ENCODE peak calls at places on chromosomes 1 and 21, in seven cellular contexts. One of them, this sample, is unnamed.

GRCh38 chr21:25370311-25370744 is 237.0 kb downstream of the MRPL39 start:
- DNase-seq in thoracic aorta: no peak
- DNase-seq in keratinocyte: peak; percentile 40
- DNase-seq in tibial artery: no peak
- DNase-seq in lower lobe of right lung: no peak
- DNase-seq in dorsolateral prefrontal cortex: no peak
- DNase-seq in astrocyte: peak; percentile 99
- DNase-seq in this sample: peak; percentile 92

GRCh38 chr1:232950919-232951579 is 638 bp downstream of the NTPCR start:
- DNase-seq in thoracic aorta: no peak
- DNase-seq in keratinocyte: no peak
- DNase-seq in tibial artery: no peak
- DNase-seq in lower lobe of right lung: no peak
- DNase-seq in dorsolateral prefrontal cortex: peak; percentile 14
- DNase-seq in astrocyte: peak; percentile 60
- DNase-seq in this sample: peak; percentile 24

GRCh38 chr1:231393668-231394067 is 28.4 kb downstream of the EGLN1 start:
- DNase-seq in thoracic aorta: no peak
- DNase-seq in keratinocyte: no peak
- DNase-seq in tibial artery: no peak
- DNase-seq in lower lobe of right lung: no peak
- DNase-seq in dorsolateral prefrontal cortex: no peak
- DNase-seq in astrocyte: no peak
- DNase-seq in this sample: peak; percentile 49

GRCh38 chr1:172745014-172745413 is 86.1 kb downstream of the FASLG start:
- DNase-seq in thoracic aorta: no peak
- DNase-seq in keratinocyte: no peak
- DNase-seq in tibial artery: no peak
- DNase-seq in lower lobe of right lung: no peak
- DNase-seq in dorsolateral prefrontal cortex: no peak
- DNase-seq in astrocyte: peak; percentile 78
- DNase-seq in this sample: peak; percentile 90

GRCh38 chr1:193408782-193409293 is 222.4 kb upstream of the B3GALT2 start:
- DNase-seq in thoracic aorta: peak; percentile 21
- DNase-seq in keratinocyte: peak; percentile 21
- DNase-seq in tibial artery: peak; percentile 67
- DNase-seq in lower lobe of right lung: peak; percentile 66
- DNase-seq in dorsolateral prefrontal cortex: no peak
- DNase-seq in astrocyte: peak; percentile 95
- DNase-seq in this sample: peak; percentile 94

GRCh38 chr1:16367258-16367967 is 371 bp downstream of the SZRD1 start:
- DNase-seq in thoracic aorta: peak; percentile 72
- DNase-seq in keratinocyte: peak; percentile 45
- DNase-seq in tibial artery: peak; percentile 94
- DNase-seq in lower lobe of right lung: peak; percentile 88
- DNase-seq in dorsolateral prefrontal cortex: peak; percentile 68
- DNase-seq in astrocyte: peak; percentile 78
- DNase-seq in this sample: peak; percentile 90

GRCh38 chr1:200290010-200290685 is 119.7 kb downstream of the ZNF281 start:
- DNase-seq in thoracic aorta: no peak
- DNase-seq in keratinocyte: no peak
- DNase-seq in tibial artery: no peak
- DNase-seq in lower lobe of right lung: no peak
- DNase-seq in dorsolateral prefrontal cortex: no peak
- DNase-seq in astrocyte: no peak
- DNase-seq in this sample: no peak

GRCh38 chr1:214332950-214333798 is 52.2 kb downstream of the SMYD2 start:
- DNase-seq in thoracic aorta: no peak
- DNase-seq in keratinocyte: no peak
- DNase-seq in tibial artery: no peak
- DNase-seq in lower lobe of right lung: no peak
- DNase-seq in dorsolateral prefrontal cortex: peak; percentile 15
- DNase-seq in astrocyte: peak; percentile 26
- DNase-seq in this sample: peak; percentile 72

GRCh38 chr1:169604781-169605560 is 18.7 kb upstream of the F5 start:
- DNase-seq in thoracic aorta: no peak
- DNase-seq in keratinocyte: no peak
- DNase-seq in tibial artery: no peak
- DNase-seq in lower lobe of right lung: peak; percentile 80
- DNase-seq in dorsolateral prefrontal cortex: no peak
- DNase-seq in astrocyte: no peak
- DNase-seq in this sample: no peak

GRCh38 chr21:39670741-39671140 is 58.0 kb downstream of the B3GALT5 start:
- DNase-seq in thoracic aorta: no peak
- DNase-seq in keratinocyte: no peak
- DNase-seq in tibial artery: no peak
- DNase-seq in lower lobe of right lung: no peak
- DNase-seq in dorsolateral prefrontal cortex: no peak
- DNase-seq in astrocyte: peak; percentile 8
- DNase-seq in this sample: no peak

GRCh38 chr1:67803380-67804279 is 29.6 kb downstream of the GNG12 start:
- DNase-seq in thoracic aorta: no peak
- DNase-seq in keratinocyte: no peak
- DNase-seq in tibial artery: no peak
- DNase-seq in lower lobe of right lung: no peak
- DNase-seq in dorsolateral prefrontal cortex: no peak
- DNase-seq in astrocyte: no peak
- DNase-seq in this sample: no peak

GRCh38 chr1:152109231-152109997 is 5.8 kb downstream of the TCHH start:
- DNase-seq in thoracic aorta: no peak
- DNase-seq in keratinocyte: no peak
- DNase-seq in tibial artery: no peak
- DNase-seq in lower lobe of right lung: no peak
- DNase-seq in dorsolateral prefrontal cortex: no peak
- DNase-seq in astrocyte: no peak
- DNase-seq in this sample: peak; percentile 18

GRCh38 chr1:46295306-46295705 is 8.1 kb downstream of the LRRC41 start:
- DNase-seq in thoracic aorta: no peak
- DNase-seq in keratinocyte: no peak
- DNase-seq in tibial artery: no peak
- DNase-seq in lower lobe of right lung: no peak
- DNase-seq in dorsolateral prefrontal cortex: no peak
- DNase-seq in astrocyte: no peak
- DNase-seq in this sample: no peak

GRCh38 chr1:107572674-107573205 is 392.2 kb downstream of the VAV3 start:
- DNase-seq in thoracic aorta: no peak
- DNase-seq in keratinocyte: peak; percentile 40
- DNase-seq in tibial artery: no peak
- DNase-seq in lower lobe of right lung: no peak
- DNase-seq in dorsolateral prefrontal cortex: peak; percentile 20
- DNase-seq in astrocyte: peak; percentile 87
- DNase-seq in this sample: peak; percentile 61

GRCh38 chr1:85976806-85977205 is 179.8 kb downstream of the COL24A1 start:
- DNase-seq in thoracic aorta: no peak
- DNase-seq in keratinocyte: no peak
- DNase-seq in tibial artery: no peak
- DNase-seq in lower lobe of right lung: no peak
- DNase-seq in dorsolateral prefrontal cortex: no peak
- DNase-seq in astrocyte: no peak
- DNase-seq in this sample: no peak

GRCh38 chr1:43313771-43314170 is 13.0 kb downstream of the TIE1 start:
- DNase-seq in thoracic aorta: no peak
- DNase-seq in keratinocyte: no peak
- DNase-seq in tibial artery: peak; percentile 44
- DNase-seq in lower lobe of right lung: no peak
- DNase-seq in dorsolateral prefrontal cortex: no peak
- DNase-seq in astrocyte: no peak
- DNase-seq in this sample: no peak

GRCh38 chr1:185426761-185427698 is 110.0 kb upstream of the IVNS1ABP start:
- DNase-seq in thoracic aorta: no peak
- DNase-seq in keratinocyte: no peak
- DNase-seq in tibial artery: peak; percentile 66
- DNase-seq in lower lobe of right lung: no peak
- DNase-seq in dorsolateral prefrontal cortex: no peak
- DNase-seq in astrocyte: peak; percentile 1
- DNase-seq in this sample: peak; percentile 63

GRCh38 chr1:43493661-43494450 is 36.8 kb upstream of the PTPRF start:
- DNase-seq in thoracic aorta: no peak
- DNase-seq in keratinocyte: no peak
- DNase-seq in tibial artery: no peak
- DNase-seq in lower lobe of right lung: no peak
- DNase-seq in dorsolateral prefrontal cortex: no peak
- DNase-seq in astrocyte: no peak
- DNase-seq in this sample: peak; percentile 14

GRCh38 chr21:9008636-9009035 is 1512.7 kb upstream of the TPTE start:
- DNase-seq in thoracic aorta: no peak
- DNase-seq in keratinocyte: no peak
- DNase-seq in tibial artery: no peak
- DNase-seq in lower lobe of right lung: no peak
- DNase-seq in dorsolateral prefrontal cortex: no peak
- DNase-seq in astrocyte: no peak
- DNase-seq in this sample: no peak

GRCh38 chr1:222097646-222098045 is 355.8 kb upstream of the DUSP10 start:
- DNase-seq in thoracic aorta: no peak
- DNase-seq in keratinocyte: no peak
- DNase-seq in tibial artery: no peak
- DNase-seq in lower lobe of right lung: no peak
- DNase-seq in dorsolateral prefrontal cortex: no peak
- DNase-seq in astrocyte: no peak
- DNase-seq in this sample: no peak

GRCh38 chr1:8671313-8671917 is 146.0 kb downstream of the RERE start:
- DNase-seq in thoracic aorta: no peak
- DNase-seq in keratinocyte: no peak
- DNase-seq in tibial artery: no peak
- DNase-seq in lower lobe of right lung: no peak
- DNase-seq in dorsolateral prefrontal cortex: peak; percentile 67
- DNase-seq in astrocyte: peak; percentile 52
- DNase-seq in this sample: peak; percentile 90

GRCh38 chr1:49229555-49229954 is 452.9 kb upstream of the BEND5 start:
- DNase-seq in thoracic aorta: no peak
- DNase-seq in keratinocyte: no peak
- DNase-seq in tibial artery: no peak
- DNase-seq in lower lobe of right lung: no peak
- DNase-seq in dorsolateral prefrontal cortex: no peak
- DNase-seq in astrocyte: no peak
- DNase-seq in this sample: no peak

GRCh38 chr21:46188226-46189212 is 4.3 kb upstream of the SPATC1L start:
- DNase-seq in thoracic aorta: no peak
- DNase-seq in keratinocyte: no peak
- DNase-seq in tibial artery: peak; percentile 64
- DNase-seq in lower lobe of right lung: no peak
- DNase-seq in dorsolateral prefrontal cortex: no peak
- DNase-seq in astrocyte: peak; percentile 59
- DNase-seq in this sample: peak; percentile 45

GRCh38 chr1:91564888-91565700 is 64.4 kb downstream of the CDC7 start:
- DNase-seq in thoracic aorta: no peak
- DNase-seq in keratinocyte: peak; percentile 65
- DNase-seq in tibial artery: no peak
- DNase-seq in lower lobe of right lung: no peak
- DNase-seq in dorsolateral prefrontal cortex: no peak
- DNase-seq in astrocyte: peak; percentile 59
- DNase-seq in this sample: peak; percentile 92

GRCh38 chr1:40810915-40811314 is 27.3 kb downstream of the KCNQ4 start:
- DNase-seq in thoracic aorta: no peak
- DNase-seq in keratinocyte: no peak
- DNase-seq in tibial artery: no peak
- DNase-seq in lower lobe of right lung: no peak
- DNase-seq in dorsolateral prefrontal cortex: no peak
- DNase-seq in astrocyte: no peak
- DNase-seq in this sample: no peak

GRCh38 chr1:196445775-196446174 is 162.5 kb downstream of the KCNT2 start:
- DNase-seq in thoracic aorta: no peak
- DNase-seq in keratinocyte: no peak
- DNase-seq in tibial artery: no peak
- DNase-seq in lower lobe of right lung: no peak
- DNase-seq in dorsolateral prefrontal cortex: no peak
- DNase-seq in astrocyte: no peak
- DNase-seq in this sample: no peak

GRCh38 chr1:86975993-86976392 is 61.6 kb downstream of the HS2ST1 start:
- DNase-seq in thoracic aorta: no peak
- DNase-seq in keratinocyte: no peak
- DNase-seq in tibial artery: no peak
- DNase-seq in lower lobe of right lung: no peak
- DNase-seq in dorsolateral prefrontal cortex: no peak
- DNase-seq in astrocyte: no peak
- DNase-seq in this sample: no peak

DNA sequence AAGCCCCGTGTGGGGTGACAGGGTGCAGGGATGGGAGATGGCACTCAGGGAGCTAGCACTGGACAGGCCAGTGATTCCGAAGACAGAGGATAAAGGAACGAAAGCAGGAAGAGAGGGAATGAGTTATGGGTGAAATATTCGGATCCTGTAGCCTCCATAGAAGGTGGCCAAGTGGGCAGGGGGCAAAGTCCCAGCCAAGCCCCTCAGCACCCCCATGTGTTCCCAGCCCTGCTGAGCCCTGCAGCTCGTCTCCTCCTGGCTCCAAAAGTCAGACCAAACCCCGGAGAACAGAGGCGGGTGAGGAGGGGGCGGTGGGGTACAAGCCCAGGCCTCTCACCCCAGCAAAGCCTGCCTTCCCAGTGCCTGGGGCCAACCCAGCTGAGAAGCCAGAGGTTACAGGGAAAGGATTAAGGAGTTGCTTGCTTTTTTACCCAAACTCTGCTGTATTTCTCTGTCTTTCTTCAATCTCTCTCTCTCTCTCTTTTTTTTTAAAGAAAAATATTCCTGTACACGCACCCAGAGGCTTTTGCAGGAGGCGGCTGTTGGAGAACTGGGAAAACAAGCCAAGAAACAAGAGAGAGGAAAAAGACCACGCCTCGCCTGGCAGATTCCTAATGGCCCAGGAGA is 14.1 kb upstream of the WASF2 start:
- DNase-seq in thoracic aorta: no peak
- DNase-seq in keratinocyte: no peak
- DNase-seq in tibial artery: no peak
- DNase-seq in lower lobe of right lung: peak; percentile 8
- DNase-seq in dorsolateral prefrontal cortex: no peak
- DNase-seq in astrocyte: peak; percentile 45
- DNase-seq in this sample: peak; percentile 89
- TF ChIP-seq CTCF in thoracic aorta: no peak
- TF ChIP-seq CTCF in keratinocyte: no peak
- TF ChIP-seq CTCF in tibial artery: no peak
- TF ChIP-seq CTCF in lower lobe of right lung: no peak
- TF ChIP-seq CTCF in dorsolateral prefrontal cortex: no peak
- TF ChIP-seq CTCF in astrocyte: no peak
- TF ChIP-seq CTCF in this sample: no peak

GRCh38 chr1:145979746-145980435 is 15.4 kb downstream of the POLR3GL start:
- DNase-seq in thoracic aorta: no peak
- DNase-seq in keratinocyte: no peak
- DNase-seq in tibial artery: no peak
- DNase-seq in lower lobe of right lung: no peak
- DNase-seq in dorsolateral prefrontal cortex: no peak
- DNase-seq in astrocyte: no peak
- DNase-seq in this sample: peak; percentile 55
- H3K4me3 ChIP-seq in thoracic aorta: peak overlapping the region; percentile 68
- H3K4me3 ChIP-seq in keratinocyte: no peak overlapping the region
- H3K4me3 ChIP-seq in tibial artery: peak overlapping the region; percentile 10
- H3K4me3 ChIP-seq in lower lobe of right lung: peak overlapping the region; percentile 44
- H3K4me3 ChIP-seq in dorsolateral prefrontal cortex: no peak overlapping the region
- H3K4me3 ChIP-seq in astrocyte: no peak overlapping the region
- H3K4me3 ChIP-seq in this sample: no peak overlapping the region

GRCh38 chr1:10152709-10153284 is 57.6 kb upstream of the KIF1B start:
- DNase-seq in thoracic aorta: peak; percentile 8
- DNase-seq in keratinocyte: no peak
- DNase-seq in tibial artery: peak; percentile 75
- DNase-seq in lower lobe of right lung: no peak
- DNase-seq in dorsolateral prefrontal cortex: peak; percentile 58
- DNase-seq in astrocyte: peak; percentile 20
- DNase-seq in this sample: peak; percentile 58
- TF ChIP-seq CTCF in thoracic aorta: peak; percentile 71
- TF ChIP-seq CTCF in keratinocyte: peak; percentile 77
- TF ChIP-seq CTCF in tibial artery: peak; percentile 65
- TF ChIP-seq CTCF in lower lobe of right lung: peak; percentile 42
- TF ChIP-seq CTCF in dorsolateral prefrontal cortex: peak; percentile 70
- TF ChIP-seq CTCF in astrocyte: peak; percentile 66
- TF ChIP-seq CTCF in this sample: peak; percentile 70

GRCh38 chr1:50420689-50421365 is 2.4 kb downstream of the DMRTA2 start:
- DNase-seq in thoracic aorta: no peak
- DNase-seq in keratinocyte: no peak
- DNase-seq in tibial artery: no peak
- DNase-seq in lower lobe of right lung: no peak
- DNase-seq in dorsolateral prefrontal cortex: no peak
- DNase-seq in astrocyte: no peak
- DNase-seq in this sample: no peak
- H3K4me3 ChIP-seq in thoracic aorta: no peak overlapping the region
- H3K4me3 ChIP-seq in keratinocyte: no peak overlapping the region
- H3K4me3 ChIP-seq in tibial artery: peak overlapping the region; percentile 3
- H3K4me3 ChIP-seq in lower lobe of right lung: no peak overlapping the region
- H3K4me3 ChIP-seq in dorsolateral prefrontal cortex: no peak overlapping the region
- H3K4me3 ChIP-seq in astrocyte: peak overlapping the region; percentile 37
- H3K4me3 ChIP-seq in this sample: no peak overlapping the region